ENCODE peak calls at places on chromosomes 7 and 10, in seven cellular contexts. One of them, this sample, is unnamed.

GRCh38 chr7:106101726-106102125 is 10.4 kb downstream of the SYPL1 start:
- DNase-seq in kidney: no peak
- DNase-seq in GM12865: no peak
- DNase-seq in fibroblast of lung: no peak
- DNase-seq in Caco-2: no peak
- DNase-seq in CD8-positive, alpha-beta T cell: no peak
- DNase-seq in AG09309: no peak
- DNase-seq in this sample: no peak

GRCh38 chr10:29525762-29526161 is 109.0 kb downstream of the SVIL start:
- DNase-seq in CD8-positive, alpha-beta T cell: no peak
- DNase-seq in Caco-2: no peak
- DNase-seq in AG09309: no peak
- DNase-seq in kidney: no peak
- DNase-seq in fibroblast of lung: no peak
- DNase-seq in GM12865: no peak
- DNase-seq in this sample: no peak

GRCh38 chr7:946256-946996 is 8.1 kb downstream of the ADAP1 start:
- DNase-seq in Caco-2: peak; percentile 74
- DNase-seq in fibroblast of lung: no peak
- DNase-seq in GM12865: no peak
- DNase-seq in AG09309: no peak
- DNase-seq in CD8-positive, alpha-beta T cell: no peak
- DNase-seq in kidney: peak; percentile 79
- DNase-seq in this sample: no peak

GRCh38 chr10:96619803-96620773 is 33.3 kb upstream of the TM9SF3 start:
- DNase-seq in CD8-positive, alpha-beta T cell: no peak
- DNase-seq in kidney: no peak
- DNase-seq in Caco-2: no peak
- DNase-seq in AG09309: no peak
- DNase-seq in GM12865: no peak
- DNase-seq in fibroblast of lung: peak; percentile 33
- DNase-seq in this sample: peak; percentile 13

GRCh38 chr7:23477170-23477525 is 6.9 kb upstream of the IGF2BP3 start:
- DNase-seq in Caco-2: no peak
- DNase-seq in GM12865: no peak
- DNase-seq in AG09309: no peak
- DNase-seq in fibroblast of lung: no peak
- DNase-seq in kidney: no peak
- DNase-seq in CD8-positive, alpha-beta T cell: no peak
- DNase-seq in this sample: no peak

GRCh38 chr7:122887198-122887597 is 938 bp upstream of the CADPS2 start:
- DNase-seq in fibroblast of lung: peak; percentile 76
- DNase-seq in AG09309: peak; percentile 11
- DNase-seq in Caco-2: peak; percentile 61
- DNase-seq in kidney: peak; percentile 85
- DNase-seq in CD8-positive, alpha-beta T cell: no peak
- DNase-seq in GM12865: peak; percentile 57
- DNase-seq in this sample: peak; percentile 58

GRCh38 chr7:30543815-30544525 is 39.3 kb upstream of the GGCT start:
- DNase-seq in kidney: no peak
- DNase-seq in GM12865: no peak
- DNase-seq in CD8-positive, alpha-beta T cell: no peak
- DNase-seq in AG09309: no peak
- DNase-seq in Caco-2: no peak
- DNase-seq in fibroblast of lung: no peak
- DNase-seq in this sample: no peak

GRCh38 chr7:149071641-149072437 is 18.7 kb downstream of the ZNF786 start:
- DNase-seq in fibroblast of lung: peak; percentile 4
- DNase-seq in AG09309: no peak
- DNase-seq in CD8-positive, alpha-beta T cell: peak; percentile 49
- DNase-seq in GM12865: peak; percentile 95
- DNase-seq in Caco-2: no peak
- DNase-seq in kidney: peak; percentile 82
- DNase-seq in this sample: peak; percentile 15

GRCh38 chr10:44233561-44234470 is 151.1 kb downstream of the CXCL12 start:
- DNase-seq in CD8-positive, alpha-beta T cell: no peak
- DNase-seq in AG09309: no peak
- DNase-seq in GM12865: no peak
- DNase-seq in Caco-2: peak; percentile 67
- DNase-seq in fibroblast of lung: peak; percentile 59
- DNase-seq in kidney: peak; percentile 82
- DNase-seq in this sample: no peak

GRCh38 chr7:29748286-29749099 is 57.8 kb upstream of the WIPF3 start:
- DNase-seq in GM12865: peak; percentile 27
- DNase-seq in Caco-2: no peak
- DNase-seq in fibroblast of lung: peak; percentile 65
- DNase-seq in AG09309: peak; percentile 3
- DNase-seq in CD8-positive, alpha-beta T cell: no peak
- DNase-seq in kidney: no peak
- DNase-seq in this sample: peak; percentile 51

GRCh38 chr7:151819826-151820225 is 57.1 kb downstream of the PRKAG2 start:
- DNase-seq in fibroblast of lung: no peak
- DNase-seq in kidney: peak; percentile 23
- DNase-seq in AG09309: no peak
- DNase-seq in GM12865: no peak
- DNase-seq in Caco-2: peak; percentile 78
- DNase-seq in CD8-positive, alpha-beta T cell: no peak
- DNase-seq in this sample: no peak

GRCh38 chr10:11823989-11824346 is 812 bp downstream of the PROSER2 start:
- DNase-seq in Caco-2: no peak
- DNase-seq in CD8-positive, alpha-beta T cell: no peak
- DNase-seq in GM12865: no peak
- DNase-seq in fibroblast of lung: peak; percentile 18
- DNase-seq in AG09309: no peak
- DNase-seq in kidney: no peak
- DNase-seq in this sample: no peak

GRCh38 chr10:11825796-11826414 is 2.7 kb downstream of the PROSER2 start:
- DNase-seq in AG09309: no peak
- DNase-seq in CD8-positive, alpha-beta T cell: no peak
- DNase-seq in kidney: no peak
- DNase-seq in fibroblast of lung: no peak
- DNase-seq in GM12865: no peak
- DNase-seq in Caco-2: peak; percentile 17
- DNase-seq in this sample: no peak

GRCh38 chr10:11823122-11823988 is at the start of gene PROSER2:
- DNase-seq in fibroblast of lung: peak; percentile 55
- DNase-seq in kidney: peak; percentile 85
- DNase-seq in CD8-positive, alpha-beta T cell: peak; percentile 16
- DNase-seq in GM12865: peak; percentile 66
- DNase-seq in AG09309: no peak
- DNase-seq in Caco-2: peak; percentile 77
- DNase-seq in this sample: peak; percentile 79

GRCh38 chr10:11824825-11825224 is 1.7 kb downstream of the PROSER2 start:
- DNase-seq in fibroblast of lung: no peak
- DNase-seq in Caco-2: peak; percentile 27
- DNase-seq in CD8-positive, alpha-beta T cell: no peak
- DNase-seq in kidney: no peak
- DNase-seq in AG09309: no peak
- DNase-seq in GM12865: no peak
- DNase-seq in this sample: peak; percentile 54

GRCh38 chr10:11824376-11824775 is 1.2 kb downstream of the PROSER2 start:
- DNase-seq in CD8-positive, alpha-beta T cell: no peak
- DNase-seq in Caco-2: no peak
- DNase-seq in fibroblast of lung: peak; percentile 22
- DNase-seq in GM12865: no peak
- DNase-seq in kidney: no peak
- DNase-seq in AG09309: no peak
- DNase-seq in this sample: peak; percentile 48
- H3K4me3 ChIP-seq in CD8-positive, alpha-beta T cell: no peak overlapping the region
- H3K4me3 ChIP-seq in Caco-2: peak overlapping the region; percentile 94
- H3K4me3 ChIP-seq in fibroblast of lung: peak overlapping the region; percentile 67
- H3K4me3 ChIP-seq in GM12865: no peak overlapping the region
- H3K4me3 ChIP-seq in kidney: peak overlapping the region; percentile 61
- H3K4me3 ChIP-seq in AG09309: no peak overlapping the region
- H3K4me3 ChIP-seq in this sample: peak overlapping the region; percentile 56

DNA sequence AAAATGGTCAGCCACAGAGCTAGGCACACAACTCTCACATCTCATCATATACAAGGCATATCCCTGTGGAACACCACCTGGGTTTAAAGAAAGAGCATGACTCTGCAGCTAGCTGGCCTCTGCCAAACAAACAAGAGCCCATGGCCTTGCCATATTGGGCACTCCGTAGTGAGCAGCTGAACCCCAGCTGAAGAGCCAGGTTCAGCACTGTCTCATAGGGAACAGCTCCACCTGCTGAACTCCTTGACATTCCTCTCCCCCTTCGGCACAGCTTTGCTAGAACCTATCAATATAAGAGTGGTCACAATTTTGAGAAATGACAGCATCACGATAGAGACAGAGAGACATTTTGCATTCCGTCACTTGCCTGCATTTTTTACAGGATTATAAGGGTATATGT is 20.0 kb downstream of the SORCS1 start:
- DNase-seq in AG09309: no peak
- DNase-seq in GM12865: peak; percentile 32
- DNase-seq in Caco-2: no peak
- DNase-seq in CD8-positive, alpha-beta T cell: no peak
- DNase-seq in fibroblast of lung: no peak
- DNase-seq in kidney: no peak
- DNase-seq in this sample: no peak
- TF ChIP-seq CTCF in AG09309: no peak
- TF ChIP-seq CTCF in GM12865: no peak
- TF ChIP-seq CTCF in Caco-2: no peak
- TF ChIP-seq CTCF in CD8-positive, alpha-beta T cell: no peak
- TF ChIP-seq CTCF in fibroblast of lung: no peak
- TF ChIP-seq CTCF in kidney: peak; percentile 30
- TF ChIP-seq CTCF in this sample: no peak

DNA sequence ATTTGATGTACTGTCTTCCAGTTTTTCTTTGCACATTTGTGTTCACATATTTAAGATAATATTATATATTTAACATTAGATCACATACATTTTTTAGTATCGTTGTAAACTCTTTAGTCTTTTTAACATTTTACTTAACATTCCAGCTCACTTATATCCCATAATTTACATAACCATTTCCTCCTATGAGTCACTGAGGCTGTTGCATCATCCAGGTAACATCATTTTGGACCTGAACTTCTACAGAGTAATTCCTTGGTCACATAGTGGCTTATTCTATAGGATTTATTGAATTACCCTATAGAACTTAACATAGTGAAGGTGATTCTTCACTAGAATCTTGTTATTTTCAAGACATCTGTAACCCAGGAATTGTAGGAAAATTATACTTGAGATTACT is 194.4 kb downstream of the POU6F2 start:
- DNase-seq in AG09309: no peak
- DNase-seq in CD8-positive, alpha-beta T cell: no peak
- DNase-seq in kidney: no peak
- DNase-seq in fibroblast of lung: no peak
- DNase-seq in Caco-2: no peak
- DNase-seq in GM12865: no peak
- DNase-seq in this sample: peak; percentile 73
- H3K4me3 ChIP-seq in AG09309: no peak overlapping the region
- H3K4me3 ChIP-seq in CD8-positive, alpha-beta T cell: no peak overlapping the region
- H3K4me3 ChIP-seq in kidney: no peak overlapping the region
- H3K4me3 ChIP-seq in fibroblast of lung: no peak overlapping the region
- H3K4me3 ChIP-seq in Caco-2: no peak overlapping the region
- H3K4me3 ChIP-seq in GM12865: no peak overlapping the region
- H3K4me3 ChIP-seq in this sample: no peak overlapping the region

GRCh38 chr10:98790817-98791216 is 344.1 kb upstream of the HPS1 start:
- DNase-seq in AG09309: no peak
- DNase-seq in Caco-2: no peak
- DNase-seq in kidney: no peak
- DNase-seq in CD8-positive, alpha-beta T cell: no peak
- DNase-seq in fibroblast of lung: peak; percentile 59
- DNase-seq in GM12865: peak; percentile 13
- DNase-seq in this sample: peak; percentile 27
- TF ChIP-seq CTCF in AG09309: peak; percentile 17
- TF ChIP-seq CTCF in Caco-2: peak; percentile 31
- TF ChIP-seq CTCF in kidney: peak; percentile 18
- TF ChIP-seq CTCF in CD8-positive, alpha-beta T cell: no peak
- TF ChIP-seq CTCF in fibroblast of lung: peak; percentile 67
- TF ChIP-seq CTCF in GM12865: peak; percentile 14
- TF ChIP-seq CTCF in this sample: peak; percentile 42

DNA sequence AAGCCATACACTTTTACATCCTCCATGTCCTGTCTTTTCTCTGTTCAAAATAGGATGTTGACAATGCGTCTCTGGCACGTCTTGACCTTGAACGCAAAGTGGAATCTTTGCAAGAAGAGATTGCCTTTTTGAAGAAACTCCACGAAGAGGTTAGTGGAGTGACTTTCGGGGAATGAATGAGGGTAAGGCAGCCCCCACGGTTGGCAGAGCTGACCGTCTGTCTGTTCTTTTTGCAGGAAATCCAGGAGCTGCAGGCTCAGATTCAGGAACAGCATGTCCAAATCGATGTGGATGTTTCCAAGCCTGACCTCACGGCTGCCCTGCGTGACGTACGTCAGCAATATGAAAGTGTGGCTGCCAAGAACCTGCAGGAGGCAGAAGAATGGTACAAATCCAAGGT is 5.5 kb downstream of the VIM start:
- DNase-seq in kidney: no peak
- DNase-seq in fibroblast of lung: no peak
- DNase-seq in CD8-positive, alpha-beta T cell: no peak
- DNase-seq in Caco-2: no peak
- DNase-seq in AG09309: no peak
- DNase-seq in GM12865: no peak
- DNase-seq in this sample: no peak
- H3K4me3 ChIP-seq in kidney: peak overlapping the region; percentile 7
- H3K4me3 ChIP-seq in fibroblast of lung: peak overlapping the region; percentile 82
- H3K4me3 ChIP-seq in CD8-positive, alpha-beta T cell: no peak overlapping the region
- H3K4me3 ChIP-seq in Caco-2: no peak overlapping the region
- H3K4me3 ChIP-seq in AG09309: peak overlapping the region; percentile 90
- H3K4me3 ChIP-seq in GM12865: no peak overlapping the region
- H3K4me3 ChIP-seq in this sample: no peak overlapping the region

GRCh38 chr7:50954245-50954644 is 171.5 kb upstream of the GRB10 start:
- DNase-seq in fibroblast of lung: no peak
- DNase-seq in GM12865: no peak
- DNase-seq in kidney: no peak
- DNase-seq in Caco-2: no peak
- DNase-seq in CD8-positive, alpha-beta T cell: no peak
- DNase-seq in AG09309: no peak
- DNase-seq in this sample: no peak
- TF ChIP-seq CTCF in fibroblast of lung: no peak
- TF ChIP-seq CTCF in GM12865: no peak
- TF ChIP-seq CTCF in kidney: no peak
- TF ChIP-seq CTCF in Caco-2: no peak
- TF ChIP-seq CTCF in CD8-positive, alpha-beta T cell: no peak
- TF ChIP-seq CTCF in AG09309: no peak
- TF ChIP-seq CTCF in this sample: no peak

DNA sequence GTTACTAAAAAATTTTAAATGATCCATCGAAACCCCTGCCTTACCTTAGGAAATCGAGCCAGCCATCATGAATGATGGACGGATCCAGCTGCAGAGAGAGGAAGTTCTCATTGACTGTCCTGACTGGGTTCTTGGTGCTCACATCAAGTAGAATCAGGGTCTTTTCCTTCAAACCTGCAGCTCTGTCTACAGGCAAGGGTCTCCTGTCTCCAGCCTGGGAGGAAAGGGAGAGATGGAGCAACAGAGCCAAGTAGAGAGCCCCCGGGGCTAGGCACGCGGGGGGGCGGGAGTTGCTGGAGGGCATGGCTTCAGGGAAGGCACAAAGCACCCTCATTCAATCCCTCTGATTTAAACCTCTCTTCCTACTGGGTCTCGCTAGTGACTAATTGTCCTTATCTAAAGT is at the start of gene HPSE2:
- DNase-seq in Caco-2: no peak
- DNase-seq in CD8-positive, alpha-beta T cell: no peak
- DNase-seq in AG09309: no peak
- DNase-seq in fibroblast of lung: no peak
- DNase-seq in GM12865: no peak
- DNase-seq in kidney: no peak
- DNase-seq in this sample: no peak
- H3K4me3 ChIP-seq in Caco-2: no peak within 1 kb of the TSS
- H3K4me3 ChIP-seq in CD8-positive, alpha-beta T cell: no peak within 1 kb of the TSS
- H3K4me3 ChIP-seq in AG09309: peak within 1 kb of the TSS; percentile 62
- H3K4me3 ChIP-seq in fibroblast of lung: peak within 1 kb of the TSS; percentile 46
- H3K4me3 ChIP-seq in GM12865: no peak within 1 kb of the TSS
- H3K4me3 ChIP-seq in kidney: peak within 1 kb of the TSS; percentile 61
- H3K4me3 ChIP-seq in this sample: no peak within 1 kb of the TSS

This sample was measured in epithelial cell of esophagus.